ENCODE peak calls at places on chromosomes 5 and 9, in eight cellular contexts. One of them, this sample, is unnamed.

GRCh38 chr5:121189569-121190305 is 661.9 kb upstream of the FTMT start:
- DNase-seq in stimulated activated naive CD8-positive, alpha-beta T cell treated with anti-CD3 and anti-CD28 coated beads, Interleukin-15, Interleukin-2, amounts not matched to agents 100 U/mL and 50 U/mL, for 24 hours: no peak
- DNase-seq in iris pigment epithelial cell: peak; percentile 71
- DNase-seq in HCT116: no peak
- DNase-seq in A673: peak; percentile 66
- DNase-seq in HFFc6: no peak
- DNase-seq in stimulated activated CD4-positive, alpha-beta T cell treated with anti-CD3 and anti-CD28 coated beads, Interleukin-4, amount 100 ng/mL, for 24 hours: no peak
- DNase-seq in A549: no peak
- DNase-seq in this sample: no peak

GRCh38 chr9:89674667-89675402 is 70.0 kb downstream of the GADD45G start:
- DNase-seq in A673: no peak
- DNase-seq in A549: no peak
- DNase-seq in iris pigment epithelial cell: no peak
- DNase-seq in HCT116: no peak
- DNase-seq in stimulated activated naive CD8-positive, alpha-beta T cell treated with anti-CD3 and anti-CD28 coated beads, Interleukin-15, Interleukin-2, amounts not matched to agents 100 U/mL and 50 U/mL, for 24 hours: no peak
- DNase-seq in HFFc6: no peak
- DNase-seq in stimulated activated CD4-positive, alpha-beta T cell treated with anti-CD3 and anti-CD28 coated beads, Interleukin-4, amount 100 ng/mL, for 24 hours: no peak
- DNase-seq in this sample: no peak

GRCh38 chr5:132220476-132220875 is 7.2 kb downstream of the P4HA2 start:
- DNase-seq in stimulated activated CD4-positive, alpha-beta T cell treated with anti-CD3 and anti-CD28 coated beads, Interleukin-4, amount 100 ng/mL, for 24 hours: no peak
- DNase-seq in A549: no peak
- DNase-seq in HCT116: no peak
- DNase-seq in HFFc6: no peak
- DNase-seq in iris pigment epithelial cell: no peak
- DNase-seq in stimulated activated naive CD8-positive, alpha-beta T cell treated with anti-CD3 and anti-CD28 coated beads, Interleukin-15, Interleukin-2, amounts not matched to agents 100 U/mL and 50 U/mL, for 24 hours: no peak
- DNase-seq in A673: no peak
- DNase-seq in this sample: no peak

GRCh38 chr5:140342896-140343295 is 3.5 kb downstream of the HBEGF start:
- DNase-seq in HCT116: no peak
- DNase-seq in stimulated activated naive CD8-positive, alpha-beta T cell treated with anti-CD3 and anti-CD28 coated beads, Interleukin-15, Interleukin-2, amounts not matched to agents 100 U/mL and 50 U/mL, for 24 hours: no peak
- DNase-seq in iris pigment epithelial cell: no peak
- DNase-seq in stimulated activated CD4-positive, alpha-beta T cell treated with anti-CD3 and anti-CD28 coated beads, Interleukin-4, amount 100 ng/mL, for 24 hours: no peak
- DNase-seq in HFFc6: no peak
- DNase-seq in A673: no peak
- DNase-seq in A549: no peak
- DNase-seq in this sample: no peak

GRCh38 chr5:173826179-173826920 is 61.8 kb upstream of the CPEB4 start:
- DNase-seq in HCT116: no peak
- DNase-seq in A673: no peak
- DNase-seq in iris pigment epithelial cell: no peak
- DNase-seq in HFFc6: no peak
- DNase-seq in A549: no peak
- DNase-seq in stimulated activated naive CD8-positive, alpha-beta T cell treated with anti-CD3 and anti-CD28 coated beads, Interleukin-15, Interleukin-2, amounts not matched to agents 100 U/mL and 50 U/mL, for 24 hours: no peak
- DNase-seq in stimulated activated CD4-positive, alpha-beta T cell treated with anti-CD3 and anti-CD28 coated beads, Interleukin-4, amount 100 ng/mL, for 24 hours: no peak
- DNase-seq in this sample: no peak

GRCh38 chr9:116198344-116198743 is 44.8 kb downstream of the PAPPA start:
- DNase-seq in A673: no peak
- DNase-seq in stimulated activated naive CD8-positive, alpha-beta T cell treated with anti-CD3 and anti-CD28 coated beads, Interleukin-15, Interleukin-2, amounts not matched to agents 100 U/mL and 50 U/mL, for 24 hours: no peak
- DNase-seq in HFFc6: no peak
- DNase-seq in iris pigment epithelial cell: peak; percentile 50
- DNase-seq in stimulated activated CD4-positive, alpha-beta T cell treated with anti-CD3 and anti-CD28 coated beads, Interleukin-4, amount 100 ng/mL, for 24 hours: no peak
- DNase-seq in HCT116: no peak
- DNase-seq in A549: no peak
- DNase-seq in this sample: no peak

GRCh38 chr5:177385720-177386119 is 1.5 kb downstream of the SLC34A1 start:
- DNase-seq in A673: no peak
- DNase-seq in stimulated activated CD4-positive, alpha-beta T cell treated with anti-CD3 and anti-CD28 coated beads, Interleukin-4, amount 100 ng/mL, for 24 hours: no peak
- DNase-seq in A549: no peak
- DNase-seq in iris pigment epithelial cell: no peak
- DNase-seq in HFFc6: no peak
- DNase-seq in stimulated activated naive CD8-positive, alpha-beta T cell treated with anti-CD3 and anti-CD28 coated beads, Interleukin-15, Interleukin-2, amounts not matched to agents 100 U/mL and 50 U/mL, for 24 hours: no peak
- DNase-seq in HCT116: no peak
- DNase-seq in this sample: no peak

GRCh38 chr5:132829742-132830435 is 558 bp downstream of the SHROOM1 start:
- DNase-seq in iris pigment epithelial cell: peak; percentile 69
- DNase-seq in stimulated activated CD4-positive, alpha-beta T cell treated with anti-CD3 and anti-CD28 coated beads, Interleukin-4, amount 100 ng/mL, for 24 hours: peak; percentile 70
- DNase-seq in stimulated activated naive CD8-positive, alpha-beta T cell treated with anti-CD3 and anti-CD28 coated beads, Interleukin-15, Interleukin-2, amounts not matched to agents 100 U/mL and 50 U/mL, for 24 hours: peak; percentile 81
- DNase-seq in HCT116: peak; percentile 38
- DNase-seq in A673: peak; percentile 73
- DNase-seq in HFFc6: peak; percentile 51
- DNase-seq in A549: peak; percentile 95
- DNase-seq in this sample: peak; percentile 78

GRCh38 chr5:116484645-116485044 is 90.0 kb downstream of the SEMA6A start:
- DNase-seq in stimulated activated CD4-positive, alpha-beta T cell treated with anti-CD3 and anti-CD28 coated beads, Interleukin-4, amount 100 ng/mL, for 24 hours: no peak
- DNase-seq in HCT116: no peak
- DNase-seq in iris pigment epithelial cell: no peak
- DNase-seq in HFFc6: no peak
- DNase-seq in stimulated activated naive CD8-positive, alpha-beta T cell treated with anti-CD3 and anti-CD28 coated beads, Interleukin-15, Interleukin-2, amounts not matched to agents 100 U/mL and 50 U/mL, for 24 hours: no peak
- DNase-seq in A549: no peak
- DNase-seq in A673: no peak
- DNase-seq in this sample: no peak

GRCh38 chr5:161093105-161093504 is 241.1 kb upstream of the ATP10B start:
- DNase-seq in iris pigment epithelial cell: no peak
- DNase-seq in stimulated activated CD4-positive, alpha-beta T cell treated with anti-CD3 and anti-CD28 coated beads, Interleukin-4, amount 100 ng/mL, for 24 hours: no peak
- DNase-seq in HCT116: no peak
- DNase-seq in stimulated activated naive CD8-positive, alpha-beta T cell treated with anti-CD3 and anti-CD28 coated beads, Interleukin-15, Interleukin-2, amounts not matched to agents 100 U/mL and 50 U/mL, for 24 hours: no peak
- DNase-seq in HFFc6: no peak
- DNase-seq in A549: no peak
- DNase-seq in A673: no peak
- DNase-seq in this sample: no peak

GRCh38 chr5:74026310-74026709 is 400.3 kb downstream of the ARHGEF28 start:
- DNase-seq in stimulated activated CD4-positive, alpha-beta T cell treated with anti-CD3 and anti-CD28 coated beads, Interleukin-4, amount 100 ng/mL, for 24 hours: no peak
- DNase-seq in HFFc6: no peak
- DNase-seq in stimulated activated naive CD8-positive, alpha-beta T cell treated with anti-CD3 and anti-CD28 coated beads, Interleukin-15, Interleukin-2, amounts not matched to agents 100 U/mL and 50 U/mL, for 24 hours: no peak
- DNase-seq in iris pigment epithelial cell: no peak
- DNase-seq in A549: no peak
- DNase-seq in A673: no peak
- DNase-seq in HCT116: no peak
- DNase-seq in this sample: no peak

GRCh38 chr5:113205807-113206206 is 229.0 kb downstream of the TSSK1B start:
- DNase-seq in stimulated activated CD4-positive, alpha-beta T cell treated with anti-CD3 and anti-CD28 coated beads, Interleukin-4, amount 100 ng/mL, for 24 hours: no peak
- DNase-seq in HCT116: peak; percentile 43
- DNase-seq in A673: no peak
- DNase-seq in HFFc6: no peak
- DNase-seq in A549: no peak
- DNase-seq in stimulated activated naive CD8-positive, alpha-beta T cell treated with anti-CD3 and anti-CD28 coated beads, Interleukin-15, Interleukin-2, amounts not matched to agents 100 U/mL and 50 U/mL, for 24 hours: no peak
- DNase-seq in iris pigment epithelial cell: no peak
- DNase-seq in this sample: no peak

GRCh38 chr9:72025956-72026355 is 34.5 kb downstream of the C9orf57 start:
- DNase-seq in A549: no peak
- DNase-seq in HFFc6: peak; percentile 13
- DNase-seq in iris pigment epithelial cell: peak; percentile 35
- DNase-seq in stimulated activated naive CD8-positive, alpha-beta T cell treated with anti-CD3 and anti-CD28 coated beads, Interleukin-15, Interleukin-2, amounts not matched to agents 100 U/mL and 50 U/mL, for 24 hours: no peak
- DNase-seq in A673: no peak
- DNase-seq in HCT116: no peak
- DNase-seq in stimulated activated CD4-positive, alpha-beta T cell treated with anti-CD3 and anti-CD28 coated beads, Interleukin-4, amount 100 ng/mL, for 24 hours: no peak
- DNase-seq in this sample: no peak

This sample was measured in mucosa of gallbladder.